ENCODE peak calls at places on chromosomes 7 and 10, in nine cellular contexts. N, C, W, Q, B, G, M, H and Y are unnamed samples.

GRCh38 chr10:79385392-79385795 is 38.1 kb downstream of the PPIF start:
- DNase-seq in N (no peak), C (no peak), W (no peak), Q (no peak), B (no peak), G (no peak), M (no peak), H (no peak), Y (no peak)

GRCh38 chr10:101562231-101562630 is 25.8 kb downstream of the POLL start:
- DNase-seq in N (no peak), C (no peak), W (no peak), Q (no peak), B (no peak), G (no peak), M (no peak), H (no peak), Y (no peak)

GRCh38 chr7:104653870-104654401 is 325.5 kb downstream of the LHFPL3 start:
- DNase-seq in N (no peak), C (no peak), W (no peak), Q (no peak), B (no peak), G (no peak), M (no peak), H (no peak), Y (no peak)

GRCh38 chr7:98459529-98459928 is 58.6 kb upstream of the BAIAP2L1 start:
- DNase-seq in N (no peak), C (no peak), W (no peak), Q (no peak), B (no peak), G (no peak), M (no peak), H (no peak), Y (no peak)

GRCh38 chr7:108103566-108104298 is 26.4 kb downstream of the LAMB4 start:
- DNase-seq in N (no peak), C (no peak), W (peak), Q (no peak), B (no peak), G (no peak), M (no peak), H (no peak), Y (no peak)

GRCh38 chr7:79051915-79052314 is 401.6 kb downstream of the MAGI2 start:
- DNase-seq in N (no peak), C (no peak), W (peak), Q (no peak), B (no peak), G (no peak), M (no peak), H (no peak), Y (no peak)

GRCh38 chr7:26368542-26368941 is 76.9 kb downstream of the SNX10 start:
- DNase-seq in N (no peak), C (no peak), W (peak), Q (no peak), B (no peak), G (no peak), M (no peak), H (no peak), Y (no peak)

GRCh38 chr7:35389636-35390035 is 135.7 kb upstream of the TBX20 start:
- DNase-seq in N (no peak), C (no peak), W (no peak), Q (no peak), B (no peak), G (no peak), M (no peak), H (no peak), Y (no peak)

GRCh38 chr10:118607768-118608354 is 12.4 kb upstream of the PRLHR start:
- DNase-seq in N (no peak), C (no peak), W (no peak), Q (no peak), B (no peak), G (no peak), M (no peak), H (no peak), Y (no peak)

GRCh38 chr7:46315891-46316290 is 394.8 kb upstream of the IGFBP3 start:
- DNase-seq in N (no peak), C (peak), W (peak), Q (no peak), B (no peak), G (no peak), M (no peak), H (no peak), Y (no peak)

GRCh38 chr10:20622522-20623270 is 274.4 kb downstream of the NEBL start:
- DNase-seq in N (no peak), C (no peak), W (no peak), Q (no peak), B (no peak), G (no peak), M (peak), H (no peak), Y (no peak)

GRCh38 chr7:134153493-134154093 is 26.5 kb downstream of the LRGUK start:
- DNase-seq in N (no peak), C (no peak), W (peak), Q (no peak), B (no peak), G (no peak), M (no peak), H (no peak), Y (no peak)

GRCh38 chr7:30731619-30732018 is 20.3 kb upstream of the INMT start:
- DNase-seq in N (no peak), C (no peak), W (peak), Q (no peak), B (peak), G (no peak), M (no peak), H (no peak), Y (no peak)

GRCh38 chr10:19833508-19833824 is 17.2 kb downstream of the PLXDC2 start:
- DNase-seq in N (no peak), C (no peak), W (no peak), Q (no peak), B (no peak), G (no peak), M (no peak), H (no peak), Y (no peak)

GRCh38 chr10:119947325-119947724 is 54.8 kb downstream of the SEC23IP start:
- DNase-seq in N (no peak), C (no peak), W (no peak), Q (no peak), B (no peak), G (no peak), M (no peak), H (no peak), Y (no peak)

GRCh38 chr7:123580406-123581161 is 21.0 kb upstream of the ASB15 start:
- DNase-seq in N (no peak), C (no peak), W (peak), Q (no peak), B (no peak), G (peak), M (peak), H (no peak), Y (peak)

GRCh38 chr7:87370660-87371180 is 25.3 kb downstream of the CROT start:
- DNase-seq in N (no peak), C (no peak), W (peak), Q (no peak), B (no peak), G (no peak), M (peak), H (no peak), Y (no peak)

GRCh38 chr10:75070478-75071163 is 40.8 kb upstream of the SAMD8 start:
- DNase-seq in N (no peak), C (no peak), W (no peak), Q (no peak), B (no peak), G (no peak), M (no peak), H (no peak), Y (no peak)

GRCh38 chr10:30413996-30414576 is 19.9 kb upstream of the MAP3K8 start:
- DNase-seq in N (no peak), C (no peak), W (peak), Q (no peak), B (no peak), G (no peak), M (no peak), H (no peak), Y (peak)

GRCh38 chr7:101993311-101993710 is 175.9 kb downstream of the CUX1 start:
- DNase-seq in N (no peak), C (no peak), W (no peak), Q (no peak), B (no peak), G (no peak), M (no peak), H (no peak), Y (no peak)

GRCh38 chr10:120981601-120982381 is 130.6 kb downstream of the WDR11 start:
- DNase-seq in N (no peak), C (no peak), W (no peak), Q (no peak), B (no peak), G (peak), M (no peak), H (no peak), Y (no peak)

GRCh38 chr10:59838390-59838789 is 68.0 kb downstream of the CCDC6 start:
- DNase-seq in N (no peak), C (no peak), W (no peak), Q (no peak), B (no peak), G (no peak), M (no peak), H (no peak), Y (no peak)

GRCh38 chr7:130695840-130696239 is 9.5 kb upstream of the TSGA13 start:
- DNase-seq in N (no peak), C (no peak), W (peak), Q (no peak), B (no peak), G (no peak), M (peak), H (no peak), Y (peak)

GRCh38 chr7:26555971-26556830 is 264.5 kb downstream of the SNX10 start:
- DNase-seq in N (no peak), C (no peak), W (no peak), Q (no peak), B (peak), G (no peak), M (no peak), H (no peak), Y (no peak)

GRCh38 chr10:79137826-79138225 is 69.1 kb downstream of the ZMIZ1 start:
- DNase-seq in N (no peak), C (no peak), W (peak), Q (no peak), B (no peak), G (no peak), M (no peak), H (no peak), Y (no peak)

GRCh38 chr10:28679941-28680752 is 2.8 kb downstream of the BAMBI start:
- DNase-seq in N (no peak), C (no peak), W (peak), Q (no peak), B (no peak), G (peak), M (no peak), H (no peak), Y (no peak)

GRCh38 chr10:17617031-17617911 is at the start of gene HACD1:
- DNase-seq in N (peak), C (peak), W (peak), Q (peak), B (peak), G (peak), M (no peak), H (no peak), Y (peak)

GRCh38 chr10:51342381-51342780 is 268.1 kb downstream of the PRKG1 start:
- DNase-seq in N (no peak), C (no peak), W (no peak), Q (no peak), B (no peak), G (no peak), M (no peak), H (no peak), Y (no peak)

GRCh38 chr10:113735913-113736312 is 15.6 kb upstream of the PLEKHS1 start:
- DNase-seq in N (no peak), C (no peak), W (peak), Q (no peak), B (no peak), G (peak), M (no peak), H (no peak), Y (no peak)

GRCh38 chr7:22329816-22330524 is 27.0 kb downstream of the RAPGEF5 start:
- DNase-seq in N (no peak), C (no peak), W (no peak), Q (no peak), B (no peak), G (no peak), M (no peak), H (no peak), Y (peak)

GRCh38 chr7:105084581-105084980 is 70.6 kb downstream of the KMT2E start:
- DNase-seq in N (no peak), C (no peak), W (no peak), Q (no peak), B (no peak), G (no peak), M (no peak), H (no peak), Y (no peak)

GRCh38 chr10:3127921-3128320 is 44.7 kb downstream of the PITRM1 start:
- DNase-seq in N (no peak), C (no peak), W (no peak), Q (no peak), B (no peak), G (no peak), M (no peak), H (no peak), Y (no peak)

GRCh38 chr7:101669307-101669706 is 40.2 kb upstream of the MYL10 start:
- DNase-seq in N (no peak), C (no peak), W (no peak), Q (no peak), B (no peak), G (no peak), M (no peak), H (no peak), Y (no peak)

GRCh38 chr7:142385528-142386340 is 127.9 kb upstream of the PRSS58 start:
- DNase-seq in N (no peak), C (no peak), W (peak), Q (peak), B (peak), G (peak), M (peak), H (no peak), Y (peak)

GRCh38 chr10:102133373-102134195 is 744 bp downstream of the PPRC1 start:
- DNase-seq in N (peak), C (peak), W (peak), Q (peak), B (peak), G (peak), M (no peak), H (no peak), Y (peak)

GRCh38 chr10:98314577-98315284 is 46.7 kb upstream of the LOXL4 start:
- DNase-seq in N (no peak), C (no peak), W (peak), Q (no peak), B (no peak), G (no peak), M (no peak), H (no peak), Y (peak)

GRCh38 chr7:81460646-81461045 is 309.2 kb downstream of the HGF start:
- DNase-seq in N (no peak), C (no peak), W (no peak), Q (no peak), B (no peak), G (no peak), M (no peak), H (no peak), Y (no peak)

GRCh38 chr10:128938488-128938887 is 528.6 kb upstream of the MGMT start:
- DNase-seq in N (no peak), C (no peak), W (no peak), Q (no peak), B (no peak), G (no peak), M (no peak), H (no peak), Y (no peak)